ENCODE peak calls at places on chromosomes 3 and 15, in six cellular contexts. Z is K562, K is choroid plexus epithelial cell, X is esophagus muscularis mucosa, W is GM12865, V is endodermal cell. I is an unnamed sample.
A peak's percentile ranks its signal among the peaks of the same experiment; 100 is the strongest.

GRCh38 chr15:76185716-76186115 is 125.6 kb downstream of the ETFA start:
- DNase-seq in K (peak; percentile 90), V (peak; percentile 86), W (peak; percentile 65), X (no peak), Z (peak; percentile 76), I (peak; percentile 29)

GRCh38 chr15:90291679-90292356 is 26.3 kb downstream of the NGRN start:
- DNase-seq in X (no peak), K (peak; percentile 31), W (peak; percentile 59), V (peak; percentile 50), Z (peak; percentile 90), I (peak; percentile 31)

GRCh38 chr3:15114466-15115358 is 15.8 kb upstream of the RBSN start:
- DNase-seq in V (no peak), W (no peak), Z (no peak), X (no peak), K (no peak), I (no peak)

GRCh38 chr15:41940441-41940857 is 31.9 kb downstream of the EHD4 start:
- DNase-seq in Z (no peak), X (no peak), V (peak; percentile 25), W (no peak), K (peak; percentile 69), I (no peak)

GRCh38 chr3:182479335-182479734 is 314.0 kb upstream of the ATP11B start:
- DNase-seq in W (no peak), Z (no peak), K (no peak), X (no peak), V (no peak), I (no peak)

GRCh38 chr3:5791558-5791957 is 604.1 kb downstream of the EDEM1 start:
- DNase-seq in W (no peak), K (peak; percentile 2), V (no peak), X (no peak), Z (no peak), I (no peak)

GRCh38 chr3:157182879-157183278 is 22.9 kb upstream of the CCNL1 start:
- DNase-seq in V (no peak), Z (no peak), X (no peak), K (peak; percentile 44), W (no peak), I (no peak)

GRCh38 chr15:99981223-99981647 is 248.0 kb upstream of the LYSMD4 start:
- DNase-seq in X (no peak), K (no peak), Z (no peak), W (no peak), V (peak; percentile 77), I (no peak)

GRCh38 chr3:129606522-129607390 is at the start of gene PLXND1:
- DNase-seq in W (no peak), V (peak; percentile 91), Z (peak; percentile 93), K (peak; percentile 71), X (no peak), I (no peak)

GRCh38 chr3:43872901-43873300 is 182.2 kb downstream of the ABHD5 start:
- DNase-seq in Z (peak; percentile 33), W (no peak), V (peak; percentile 24), X (peak; percentile 66), K (peak; percentile 71), I (no peak)

GRCh38 chr3:64291956-64292355 is 66.7 kb upstream of the PRICKLE2 start:
- DNase-seq in X (no peak), Z (no peak), V (no peak), W (no peak), K (peak; percentile 81), I (no peak)

GRCh38 chr15:98150531-98150930 is 190.0 kb downstream of the ARRDC4 start:
- DNase-seq in W (no peak), V (no peak), X (no peak), K (no peak), Z (no peak), I (peak; percentile 68)

GRCh38 chr15:80317389-80318169 is 65.6 kb upstream of the CTXND1 start:
- DNase-seq in X (peak; percentile 87), V (no peak), K (peak; percentile 82), Z (peak; percentile 17), W (peak; percentile 57), I (no peak)

GRCh38 chr3:183260167-183260904 is 7.3 kb downstream of the B3GNT5 start:
- DNase-seq in V (no peak), Z (no peak), W (no peak), K (peak; percentile 50), X (no peak), I (no peak)

GRCh38 chr15:29424118-29424517 is 154.5 kb upstream of the NSMCE3 start:
- DNase-seq in W (peak; percentile 6), V (no peak), K (no peak), Z (peak; percentile 23), X (peak; percentile 80), I (no peak)

GRCh38 chr3:111299070-111299672 is 227.6 kb downstream of the NECTIN3 start:
- DNase-seq in K (peak; percentile 56), X (no peak), Z (no peak), W (no peak), V (peak; percentile 47), I (no peak)

GRCh38 chr3:16533928-16534913 is 20.7 kb upstream of the RFTN1 start:
- DNase-seq in Z (no peak), W (no peak), K (peak; percentile 41), V (no peak), X (no peak), I (no peak)

GRCh38 chr3:168096210-168096795 is 579 bp upstream of the GOLIM4 start:
- DNase-seq in W (peak; percentile 86), V (no peak), Z (peak; percentile 67), X (peak; percentile 94), K (peak; percentile 95), I (no peak)

GRCh38 chr15:78061963-78062427 is 15.5 kb downstream of the TBC1D2B start:
- DNase-seq in Z (peak; percentile 35), V (no peak), K (peak; percentile 79), X (no peak), W (peak; percentile 80), I (no peak)

GRCh38 chr3:43105224-43105596 is 669 bp downstream of the POMGNT2 start:
- DNase-seq in X (no peak), Z (no peak), K (no peak), V (peak; percentile 63), W (no peak), I (no peak)

GRCh38 chr15:48559270-48559669 is 86.2 kb downstream of the FBN1 start:
- DNase-seq in X (no peak), V (peak; percentile 59), W (no peak), K (peak; percentile 94), Z (no peak), I (no peak)

GRCh38 chr15:40943764-40944365 is 9.4 kb upstream of the CHAC1 start:
- DNase-seq in Z (no peak), X (no peak), W (no peak), K (no peak), V (no peak), I (no peak)

GRCh38 chr3:197878427-197878826 is 71.6 kb upstream of the RPL35A start:
- DNase-seq in X (no peak), K (no peak), Z (no peak), W (peak; percentile 30), V (no peak), I (peak; percentile 22)

DNA sequence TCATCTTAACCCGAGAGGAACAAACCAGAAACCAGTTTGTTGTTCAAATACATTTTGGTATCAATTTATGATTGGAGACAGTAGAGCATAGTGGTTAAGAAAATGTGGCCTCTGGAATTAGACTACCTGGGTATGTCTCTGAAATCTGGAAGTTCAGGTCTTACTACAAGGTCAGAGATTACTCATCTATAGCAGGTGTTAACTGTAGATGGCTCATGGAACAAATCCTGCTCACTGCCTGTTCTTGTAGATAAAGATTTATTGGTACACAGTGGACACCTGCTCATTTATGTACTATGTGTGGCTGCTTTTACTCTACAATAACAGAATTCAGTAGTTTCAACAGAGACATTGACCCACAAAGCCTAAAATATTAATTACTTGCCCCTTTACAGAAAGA is 413.3 kb downstream of the CNTN6 start:
- DNase-seq in X (no peak), W (no peak), K (no peak), V (no peak), Z (no peak), I (no peak)
- H3K4me3 ChIP-seq in X (no peak overlapping the region), W (no peak overlapping the region), K (no peak overlapping the region), V (no peak overlapping the region), Z (no peak overlapping the region), I (no peak overlapping the region)

GRCh38 chr3:123798540-123798939 is 85.6 kb downstream of the MYLK start:
- DNase-seq in X (no peak), Z (no peak), V (no peak), K (no peak), W (no peak), I (no peak)
- H3K4me3 ChIP-seq in X (no peak overlapping the region), Z (no peak overlapping the region), V (no peak overlapping the region), K (no peak overlapping the region), W (no peak overlapping the region), I (no peak overlapping the region)

GRCh38 chr3:37993811-37994638 is 3.4 kb downstream of the VILL start:
- DNase-seq in Z (peak; percentile 91), W (peak; percentile 90), K (peak; percentile 89), V (peak; percentile 80), X (peak; percentile 96), I (peak; percentile 80)
- H3K4me3 ChIP-seq in Z (peak overlapping the region; percentile 56), W (peak overlapping the region; percentile 74), K (peak overlapping the region; percentile 77), V (peak overlapping the region; percentile 61), X (peak overlapping the region; percentile 73), I (peak overlapping the region; percentile 78)

GRCh38 chr15:65354835-65355172 is 23.0 kb downstream of the IGDCC3 start:
- DNase-seq in V (no peak), W (no peak), K (no peak), X (no peak), Z (no peak), I (no peak)
- H3K4me3 ChIP-seq in V (no peak overlapping the region), W (no peak overlapping the region), K (no peak overlapping the region), X (peak overlapping the region; percentile 65), Z (no peak overlapping the region), I (no peak overlapping the region)

I was measured in Jurkat, Clone E6-1.